ENCODE peak calls at places on chromosome 2, in six cellular contexts. E is NCI-H69, T is uterus, O is GM23248, B is GM19239, I is pancreas. P is an unnamed sample.

GRCh38 chr2:241551998-241552737 is 6.4 kb upstream of the BOK start:
- DNase-seq in E (no peak), T (no peak), O (no peak), B (no peak), I (no peak), P (no peak)

GRCh38 chr2:239894276-239894675 is 130.9 kb downstream of the NDUFA10 start:
- DNase-seq in E (no peak), T (no peak), O (no peak), B (no peak), I (no peak), P (no peak)

GRCh38 chr2:32009479-32010256 is 1.1 kb downstream of the MEMO1 start:
- DNase-seq in E (peak), T (peak), O (peak), B (peak), I (peak), P (peak)

GRCh38 chr2:54482725-54483124 is 26.6 kb downstream of the SPTBN1 start:
- DNase-seq in E (peak), T (peak), O (peak), B (no peak), I (no peak), P (no peak)

GRCh38 chr2:46954951-46955571 is 39.5 kb upstream of the MCFD2 start:
- DNase-seq in E (no peak), T (peak), O (peak), B (no peak), I (peak), P (peak)

GRCh38 chr2:46134531-46135229 is 162.5 kb upstream of the EPAS1 start:
- DNase-seq in E (no peak), T (peak), O (peak), B (no peak), I (no peak), P (peak)

GRCh38 chr2:9984861-9985480 is 33.5 kb downstream of the GRHL1 start:
- DNase-seq in E (no peak), T (no peak), O (peak), B (no peak), I (no peak), P (no peak)

GRCh38 chr2:16767789-16768188 is 102.2 kb upstream of the CYRIA start:
- DNase-seq in E (no peak), T (no peak), O (no peak), B (no peak), I (no peak), P (no peak)

GRCh38 chr2:25505630-25506029 is 163.9 kb upstream of the DNMT3A start:
- DNase-seq in E (no peak), T (no peak), O (peak), B (no peak), I (no peak), P (no peak)

GRCh38 chr2:220296174-220296573 is 668.7 kb downstream of the SLC4A3 start:
- DNase-seq in E (peak), T (no peak), O (peak), B (no peak), I (no peak), P (no peak)

GRCh38 chr2:197141669-197142068 is 168.9 kb downstream of the ANKRD44 start:
- DNase-seq in E (peak), T (no peak), O (no peak), B (no peak), I (no peak), P (no peak)

GRCh38 chr2:9634121-9634520 is 3.3 kb upstream of the YWHAQ start:
- DNase-seq in E (peak), T (no peak), O (no peak), B (no peak), I (no peak), P (no peak)

GRCh38 chr2:11466307-11467125 is 555 bp upstream of the E2F6 start:
- DNase-seq in E (peak), T (no peak), O (no peak), B (no peak), I (no peak), P (no peak)

GRCh38 chr2:201298462-201298861 is 38.1 kb downstream of the CASP8 start:
- DNase-seq in E (no peak), T (no peak), O (peak), B (no peak), I (no peak), P (no peak)

GRCh38 chr2:169069341-169069740 is at the start of gene DHRS9:
- DNase-seq in E (no peak), T (no peak), O (peak), B (no peak), I (no peak), P (no peak)

GRCh38 chr2:188937228-188938220 is 36.6 kb upstream of the COL3A1 start:
- DNase-seq in E (no peak), T (no peak), O (peak), B (no peak), I (no peak), P (no peak)

GRCh38 chr2:218984239-218985020 is 554 bp downstream of the FEV start:
- DNase-seq in E (peak), T (no peak), O (peak), B (no peak), I (no peak), P (no peak)

GRCh38 chr2:54402350-54402749 is 53.8 kb upstream of the SPTBN1 start:
- DNase-seq in E (no peak), T (peak), O (peak), B (no peak), I (no peak), P (peak)

GRCh38 chr2:187003038-187003543 is 154.1 kb upstream of the ZSWIM2 start:
- DNase-seq in E (no peak), T (no peak), O (no peak), B (no peak), I (no peak), P (no peak)